ENCODE peak calls at places on chromosomes 3 and 15, in four cellular contexts. One of them, this sample, is unnamed.

GRCh38 chr15:29747837-29748417 is 74.3 kb downstream of the TJP1 start:
- DNase-seq in HL-60: no peak
- DNase-seq in CD8-positive, alpha-beta T cell: no peak
- DNase-seq in thoracic aorta: no peak
- DNase-seq in this sample: no peak

GRCh38 chr15:51601801-51602200 is 20.8 kb downstream of the DMXL2 start:
- DNase-seq in CD8-positive, alpha-beta T cell: no peak
- DNase-seq in HL-60: no peak
- DNase-seq in thoracic aorta: no peak
- DNase-seq in this sample: no peak

GRCh38 chr3:142568393-142569017 is 10.0 kb downstream of the ATR start:
- DNase-seq in CD8-positive, alpha-beta T cell: no peak
- DNase-seq in HL-60: no peak
- DNase-seq in thoracic aorta: no peak
- DNase-seq in this sample: no peak

GRCh38 chr15:64586974-64587373 is 126.6 kb downstream of the ZNF609 start:
- DNase-seq in thoracic aorta: no peak
- DNase-seq in CD8-positive, alpha-beta T cell: no peak
- DNase-seq in HL-60: no peak
- DNase-seq in this sample: no peak

GRCh38 chr3:157412323-157412845 is 24.3 kb upstream of the PTX3 start:
- DNase-seq in CD8-positive, alpha-beta T cell: no peak
- DNase-seq in thoracic aorta: no peak
- DNase-seq in HL-60: no peak
- DNase-seq in this sample: no peak

GRCh38 chr3:196662033-196662432 is 22.5 kb downstream of the NRROS start:
- DNase-seq in thoracic aorta: no peak
- DNase-seq in HL-60: no peak
- DNase-seq in CD8-positive, alpha-beta T cell: no peak
- DNase-seq in this sample: no peak

GRCh38 chr3:150147776-150148175 is 177.1 kb upstream of the PFN2 start:
- DNase-seq in CD8-positive, alpha-beta T cell: no peak
- DNase-seq in thoracic aorta: no peak
- DNase-seq in HL-60: no peak
- DNase-seq in this sample: no peak

GRCh38 chr3:190517696-190518095 is 3.8 kb downstream of the IL1RAP start:
- DNase-seq in CD8-positive, alpha-beta T cell: no peak
- DNase-seq in HL-60: peak
- DNase-seq in thoracic aorta: no peak
- DNase-seq in this sample: no peak

GRCh38 chr3:187112934-187113793 is 26.1 kb downstream of the RPL39L start:
- DNase-seq in CD8-positive, alpha-beta T cell: no peak
- DNase-seq in HL-60: no peak
- DNase-seq in thoracic aorta: no peak
- DNase-seq in this sample: no peak

GRCh38 chr3:157130138-157130880 is 29.6 kb downstream of the CCNL1 start:
- DNase-seq in CD8-positive, alpha-beta T cell: peak
- DNase-seq in HL-60: peak
- DNase-seq in thoracic aorta: no peak
- DNase-seq in this sample: no peak

GRCh38 chr3:56818156-56818985 is 16.6 kb upstream of the ARHGEF3 start:
- DNase-seq in CD8-positive, alpha-beta T cell: no peak
- DNase-seq in HL-60: no peak
- DNase-seq in thoracic aorta: no peak
- DNase-seq in this sample: no peak

GRCh38 chr15:80127911-80128310 is 24.9 kb upstream of the FAH start:
- DNase-seq in HL-60: no peak
- DNase-seq in thoracic aorta: no peak
- DNase-seq in CD8-positive, alpha-beta T cell: no peak
- DNase-seq in this sample: no peak

GRCh38 chr15:99536422-99537033 is 29.3 kb upstream of the MEF2A start:
- DNase-seq in thoracic aorta: peak
- DNase-seq in CD8-positive, alpha-beta T cell: no peak
- DNase-seq in HL-60: no peak
- DNase-seq in this sample: peak

GRCh38 chr15:40999190-40999589 is 45.9 kb downstream of the CHAC1 start:
- DNase-seq in thoracic aorta: no peak
- DNase-seq in CD8-positive, alpha-beta T cell: no peak
- DNase-seq in HL-60: no peak
- DNase-seq in this sample: no peak

GRCh38 chr3:175392653-175393052 is 533.5 kb downstream of the NAALADL2 start:
- DNase-seq in thoracic aorta: no peak
- DNase-seq in CD8-positive, alpha-beta T cell: no peak
- DNase-seq in HL-60: no peak
- DNase-seq in this sample: no peak

GRCh38 chr15:94348084-94348483 is 116.7 kb downstream of the MCTP2 start:
- DNase-seq in CD8-positive, alpha-beta T cell: no peak
- DNase-seq in thoracic aorta: no peak
- DNase-seq in HL-60: no peak
- DNase-seq in this sample: no peak

GRCh38 chr15:101017041-101017754 is 98.0 kb downstream of the LRRK1 start:
- DNase-seq in CD8-positive, alpha-beta T cell: no peak
- DNase-seq in thoracic aorta: no peak
- DNase-seq in HL-60: no peak
- DNase-seq in this sample: no peak

GRCh38 chr3:136237961-136238649 is 12.0 kb upstream of the PCCB start:
- DNase-seq in CD8-positive, alpha-beta T cell: no peak
- DNase-seq in HL-60: no peak
- DNase-seq in thoracic aorta: no peak
- DNase-seq in this sample: no peak

GRCh38 chr3:136237103-136237502 is 13.0 kb upstream of the PCCB start:
- DNase-seq in thoracic aorta: no peak
- DNase-seq in CD8-positive, alpha-beta T cell: no peak
- DNase-seq in HL-60: no peak
- DNase-seq in this sample: no peak

GRCh38 chr3:136235545-136235944 is 14.6 kb upstream of the PCCB start:
- DNase-seq in thoracic aorta: no peak
- DNase-seq in HL-60: no peak
- DNase-seq in CD8-positive, alpha-beta T cell: no peak
- DNase-seq in this sample: no peak

GRCh38 chr3:136236109-136236508 is 14.0 kb upstream of the PCCB start:
- DNase-seq in CD8-positive, alpha-beta T cell: no peak
- DNase-seq in HL-60: no peak
- DNase-seq in thoracic aorta: no peak
- DNase-seq in this sample: no peak

GRCh38 chr3:136232413-136232812 is 17.7 kb upstream of the PCCB start:
- DNase-seq in HL-60: no peak
- DNase-seq in CD8-positive, alpha-beta T cell: no peak
- DNase-seq in thoracic aorta: no peak
- DNase-seq in this sample: no peak
- H3K27ac ChIP-seq in HL-60: no peak
- H3K27ac ChIP-seq in CD8-positive, alpha-beta T cell: no peak
- H3K27ac ChIP-seq in thoracic aorta: no peak
- H3K27ac ChIP-seq in this sample: no peak

DNA sequence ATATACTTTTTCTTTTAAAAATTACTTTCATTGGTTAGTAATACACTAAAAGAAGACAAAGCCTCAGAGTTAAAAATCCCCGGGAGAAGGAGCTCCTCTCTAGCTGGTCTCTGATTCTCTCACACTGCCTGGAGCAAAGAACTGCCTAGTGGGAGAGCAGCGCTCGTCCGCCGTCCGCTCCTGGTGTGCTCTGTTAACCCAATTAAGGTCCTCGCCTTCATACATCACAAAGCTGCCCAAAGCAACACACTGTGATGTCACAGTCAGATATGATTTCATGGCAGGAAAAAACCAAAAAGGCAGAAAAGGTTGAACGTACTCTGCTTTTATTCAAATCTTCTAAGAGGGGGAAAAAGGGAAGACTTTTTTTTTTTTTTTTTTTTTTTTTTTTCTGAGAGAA is 114.9 kb downstream of the TIGIT start:
- DNase-seq in CD8-positive, alpha-beta T cell: no peak
- DNase-seq in HL-60: no peak
- DNase-seq in thoracic aorta: no peak
- DNase-seq in this sample: no peak
- H3K27ac ChIP-seq in CD8-positive, alpha-beta T cell: no peak
- H3K27ac ChIP-seq in HL-60: no peak
- H3K27ac ChIP-seq in thoracic aorta: no peak
- H3K27ac ChIP-seq in this sample: no peak

DNA sequence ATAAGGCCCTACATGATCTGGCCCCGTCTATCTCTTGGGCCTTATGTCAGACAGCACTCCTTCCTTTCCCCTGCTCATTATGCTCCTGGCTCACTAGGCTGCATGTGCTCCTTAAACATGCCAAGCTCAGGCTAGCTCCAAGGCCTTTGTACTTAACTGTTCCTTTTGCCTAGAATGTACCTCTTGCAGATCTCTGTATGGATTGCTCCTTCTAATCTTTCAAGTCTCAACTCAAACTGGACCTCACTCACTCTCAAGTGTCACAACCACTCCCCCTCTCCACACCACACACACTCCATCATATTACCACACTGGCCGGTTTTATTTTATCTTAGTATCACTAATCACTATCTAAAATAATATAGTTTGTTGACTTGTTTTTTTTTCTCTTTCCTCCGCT is 36.4 kb downstream of the ZMAT3 start:
- DNase-seq in CD8-positive, alpha-beta T cell: no peak
- DNase-seq in thoracic aorta: no peak
- DNase-seq in HL-60: no peak
- DNase-seq in this sample: no peak
- H3K27ac ChIP-seq in CD8-positive, alpha-beta T cell: no peak
- H3K27ac ChIP-seq in thoracic aorta: no peak
- H3K27ac ChIP-seq in HL-60: no peak
- H3K27ac ChIP-seq in this sample: no peak

GRCh38 chr15:90405208-90405607 is 17.2 kb downstream of the IQGAP1 start:
- DNase-seq in CD8-positive, alpha-beta T cell: no peak
- DNase-seq in thoracic aorta: no peak
- DNase-seq in HL-60: no peak
- DNase-seq in this sample: no peak

GRCh38 chr15:90411176-90411575 is 23.1 kb downstream of the IQGAP1 start:
- DNase-seq in HL-60: no peak
- DNase-seq in thoracic aorta: no peak
- DNase-seq in CD8-positive, alpha-beta T cell: no peak
- DNase-seq in this sample: no peak

GRCh38 chr15:90412356-90413194 is 24.5 kb downstream of the IQGAP1 start:
- DNase-seq in thoracic aorta: no peak
- DNase-seq in CD8-positive, alpha-beta T cell: no peak
- DNase-seq in HL-60: peak
- DNase-seq in this sample: no peak

GRCh38 chr15:90408657-90409056 is 20.6 kb downstream of the IQGAP1 start:
- DNase-seq in CD8-positive, alpha-beta T cell: no peak
- DNase-seq in HL-60: no peak
- DNase-seq in thoracic aorta: no peak
- DNase-seq in this sample: no peak

DNA sequence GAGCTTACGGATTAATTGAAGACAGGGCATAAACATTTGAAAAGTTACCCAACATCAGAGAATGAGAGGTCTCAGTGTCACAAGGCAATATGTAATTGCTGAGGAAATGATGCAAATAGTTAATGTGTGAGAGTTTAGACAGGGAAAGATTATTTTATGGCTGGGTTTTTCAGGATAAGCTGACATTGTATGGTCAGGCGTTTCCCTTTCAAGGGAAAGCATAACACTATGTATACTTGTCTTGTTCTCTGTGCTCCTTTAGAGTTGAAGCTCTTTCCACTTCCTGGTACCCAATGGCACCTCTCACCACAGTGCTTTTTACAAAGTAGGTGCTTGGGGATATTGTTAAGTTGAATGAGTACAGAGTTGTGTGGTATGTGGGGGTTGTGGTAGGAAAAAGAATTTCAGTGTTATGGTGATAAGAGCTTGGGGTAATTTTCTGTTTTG is 19.9 kb downstream of the IQGAP1 start:
- DNase-seq in thoracic aorta: no peak
- DNase-seq in HL-60: no peak
- DNase-seq in CD8-positive, alpha-beta T cell: no peak
- DNase-seq in this sample: no peak
- H3K27ac ChIP-seq in thoracic aorta: peak
- H3K27ac ChIP-seq in HL-60: no peak
- H3K27ac ChIP-seq in CD8-positive, alpha-beta T cell: peak
- H3K27ac ChIP-seq in this sample: peak

This sample was measured in substantia nigra.